ENCODE peak calls at places on chromosomes 6 and 20, in six cellular contexts. J is H1, D is IMR-90, E is neuronal stem cell, L is mesenchymal stem cell, R is H9. A is an unnamed sample.

GRCh38 chr6:162029873-162030576 is 697.5 kb downstream of the PRKN start:
- DNase-seq in J (no peak), D (no peak), E (no peak), L (no peak), R (no peak), A (no peak)

GRCh38 chr6:86728976-86729375 is 208.4 kb upstream of the HTR1E start:
- DNase-seq in J (no peak), D (no peak), E (no peak), L (no peak), R (no peak), A (no peak)

GRCh38 chr6:31834367-31834703 is 6.8 kb downstream of the HSPA1B start:
- DNase-seq in J (no peak), D (peak; percentile 84), E (no peak), L (peak; percentile 89), R (peak; percentile 86), A (peak; percentile 92)

GRCh38 chr6:41741625-41742490 is 5.3 kb downstream of the PGC start:
- DNase-seq in J (no peak), D (no peak), E (no peak), L (no peak), R (no peak), A (peak; percentile 25)

GRCh38 chr20:47201074-47201730 is 155.3 kb downstream of the ZMYND8 start:
- DNase-seq in J (no peak), D (no peak), E (no peak), L (no peak), R (no peak), A (peak; percentile 49)

GRCh38 chr6:137309078-137309762 is 90.0 kb upstream of the IFNGR1 start:
- DNase-seq in J (no peak), D (peak; percentile 52), E (no peak), L (peak; percentile 60), R (peak; percentile 61), A (peak; percentile 63)

GRCh38 chr6:106192824-106193223 is 106.7 kb downstream of the PRDM1 start:
- DNase-seq in J (no peak), D (peak; percentile 28), E (no peak), L (peak; percentile 43), R (no peak), A (no peak)

GRCh38 chr20:58981564-58982364 is 708 bp downstream of the NELFCD start:
- DNase-seq in J (no peak), D (peak; percentile 6), E (peak; percentile 15), L (peak; percentile 33), R (no peak), A (peak; percentile 61)

GRCh38 chr20:17226410-17227198 is at the start of gene PCSK2:
- DNase-seq in J (peak; percentile 60), D (peak; percentile 57), E (peak; percentile 90), L (peak; percentile 60), R (peak; percentile 91), A (peak; percentile 95)

GRCh38 chr6:15775741-15776140 is 112.9 kb upstream of the DTNBP1 start:
- DNase-seq in J (no peak), D (no peak), E (no peak), L (no peak), R (no peak), A (no peak)

GRCh38 chr6:93418448-93419303 is 683 bp downstream of the EPHA7 start:
- DNase-seq in J (no peak), D (no peak), E (peak; percentile 78), L (peak; percentile 69), R (peak; percentile 65), A (peak; percentile 75)

GRCh38 chr6:150764638-150765456 is 100.7 kb upstream of the MTHFD1L start:
- DNase-seq in J (no peak), D (no peak), E (no peak), L (no peak), R (no peak), A (no peak)

GRCh38 chr6:25359191-25359861 is 80.2 kb downstream of the CARMIL1 start:
- DNase-seq in J (no peak), D (peak; percentile 50), E (peak; percentile 6), L (peak; percentile 3), R (no peak), A (no peak)

GRCh38 chr6:69848552-69848951 is 17.8 kb upstream of the COL19A1 start:
- DNase-seq in J (no peak), D (no peak), E (no peak), L (no peak), R (no peak), A (no peak)

GRCh38 chr6:167226791-167227190 is 64.3 kb upstream of the UNC93A start:
- DNase-seq in J (no peak), D (no peak), E (no peak), L (no peak), R (no peak), A (no peak)

GRCh38 chr6:167225903-167226508 is 65.1 kb upstream of the UNC93A start:
- DNase-seq in J (no peak), D (no peak), E (no peak), L (no peak), R (peak; percentile 75), A (peak; percentile 58)

GRCh38 chr6:167219967-167220512 is 62.3 kb upstream of the GPR31 start:
- DNase-seq in J (no peak), D (no peak), E (no peak), L (no peak), R (no peak), A (no peak)

DNA sequence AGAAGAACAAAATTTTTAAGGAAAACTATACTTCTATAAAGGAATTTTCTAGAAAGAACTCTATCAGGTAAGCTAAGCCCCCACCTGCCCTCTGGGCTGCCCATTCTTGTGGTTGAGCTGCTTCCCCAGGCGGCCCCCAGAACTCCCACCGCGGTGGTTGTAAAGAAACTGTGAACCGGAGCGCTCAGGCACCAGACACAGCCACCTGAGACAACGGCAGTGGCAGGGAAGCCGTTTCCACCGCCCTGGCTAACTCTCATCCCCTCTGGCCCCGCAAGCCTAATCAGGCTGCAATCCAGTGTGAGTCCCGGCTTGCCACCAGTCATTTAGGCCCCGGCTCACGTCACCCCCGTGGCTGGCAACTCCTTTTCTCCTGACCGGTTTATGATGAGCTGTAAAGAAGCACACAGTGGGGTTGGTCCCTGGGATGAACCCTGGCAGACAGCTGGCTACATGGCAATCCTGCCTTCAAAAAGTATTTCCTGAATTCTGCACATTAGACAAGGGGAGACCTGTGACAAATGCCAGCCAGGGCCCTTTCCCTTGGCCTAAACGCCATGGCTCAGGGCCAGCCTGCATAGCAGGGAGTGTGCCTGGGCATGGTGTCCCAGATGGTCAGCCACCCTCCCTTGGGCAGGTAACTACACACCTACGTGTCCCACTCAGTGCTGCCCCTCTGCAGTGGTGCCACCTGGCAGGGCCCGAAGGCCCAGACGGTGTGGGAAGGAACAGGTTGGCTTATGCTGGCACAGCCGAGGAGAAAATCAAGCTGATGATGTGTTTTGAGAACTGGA is 63.8 kb upstream of the GPR31 start:
- DNase-seq in J (no peak), D (no peak), E (no peak), L (no peak), R (no peak), A (no peak)
- H2BK15ac ChIP-seq in J (peak overlapping the region; percentile 10), D (no peak overlapping the region), E (peak overlapping the region; percentile 44), L (no peak overlapping the region), R (no peak overlapping the region), A (no peak overlapping the region)

GRCh38 chr20:35771689-35772562 is at the start of gene PHF20:
- DNase-seq in J (peak; percentile 92), D (peak; percentile 96), E (peak; percentile 91), L (peak; percentile 96), R (peak; percentile 98), A (peak; percentile 97)
- H3K18ac ChIP-seq in J (peak within 1 kb of the TSS; percentile 76), D (peak within 1 kb of the TSS; percentile 89), E (peak within 1 kb of the TSS; percentile 61), L (peak within 1 kb of the TSS; percentile 78), R (peak within 1 kb of the TSS; percentile 80), A (peak within 1 kb of the TSS; percentile 83)

DNA sequence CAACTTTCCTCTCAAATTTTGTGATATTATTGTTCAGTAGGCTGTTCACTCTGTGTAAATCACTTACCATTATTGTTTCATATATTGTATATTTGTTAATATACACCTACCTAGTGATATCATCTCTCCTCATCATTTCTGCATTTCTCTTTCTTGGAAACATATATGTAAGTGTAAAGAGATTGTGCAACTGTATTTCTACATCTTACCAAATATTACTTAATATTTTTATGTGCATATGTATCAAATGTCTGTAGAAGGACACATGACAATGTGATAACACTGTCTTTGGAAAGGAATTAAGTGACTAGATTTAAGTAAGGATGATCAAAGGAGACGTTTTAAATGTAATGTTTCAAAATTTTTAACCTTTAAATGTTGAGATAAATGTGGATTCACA is 30.2 kb downstream of the ZNF322 start:
- DNase-seq in J (no peak), D (no peak), E (no peak), L (no peak), R (no peak), A (no peak)
- H2BK15ac ChIP-seq in J (no peak overlapping the region), D (no peak overlapping the region), E (no peak overlapping the region), L (no peak overlapping the region), R (no peak overlapping the region), A (no peak overlapping the region)

GRCh38 chr20:57748601-57749130 is 38.9 kb upstream of the PMEPA1 start:
- DNase-seq in J (no peak), D (peak; percentile 50), E (peak; percentile 6), L (peak; percentile 13), R (no peak), A (peak; percentile 52)
- H3K18ac ChIP-seq in J (no peak overlapping the region), D (no peak overlapping the region), E (peak overlapping the region; percentile 36), L (no peak overlapping the region), R (no peak overlapping the region), A (peak overlapping the region; percentile 6)

GRCh38 chr6:119814609-119815400 is 465.2 kb upstream of the MAN1A1 start:
- DNase-seq in J (no peak), D (no peak), E (no peak), L (no peak), R (no peak), A (peak; percentile 85)
- H2BK15ac ChIP-seq in J (no peak overlapping the region), D (no peak overlapping the region), E (no peak overlapping the region), L (no peak overlapping the region), R (no peak overlapping the region), A (no peak overlapping the region)